ENCODE peak calls at places on chromosome 12, in seven cellular contexts. One of them, this sample, is unnamed.

GRCh38 chr12:82686223-82687019 is at the start of gene TMTC2:
- DNase-seq in uterus: peak; percentile 93
- DNase-seq in body of pancreas: peak; percentile 95
- DNase-seq in tibial nerve: peak; percentile 90
- DNase-seq in breast epithelium: peak; percentile 89
- DNase-seq in left ventricle myocardium inferior: peak; percentile 90
- DNase-seq in mammary epithelial cell: peak; percentile 92
- DNase-seq in this sample: peak; percentile 95

GRCh38 chr12:107328442-107329133 is 235.2 kb upstream of the CRY1 start:
- DNase-seq in uterus: no peak
- DNase-seq in left ventricle myocardium inferior: no peak
- DNase-seq in tibial nerve: no peak
- DNase-seq in breast epithelium: no peak
- DNase-seq in mammary epithelial cell: no peak
- DNase-seq in body of pancreas: no peak
- DNase-seq in this sample: no peak

GRCh38 chr12:2959194-2959507 is at the start of gene TEAD4:
- DNase-seq in breast epithelium: peak; percentile 61
- DNase-seq in mammary epithelial cell: peak; percentile 75
- DNase-seq in body of pancreas: peak; percentile 83
- DNase-seq in uterus: peak; percentile 69
- DNase-seq in tibial nerve: no peak
- DNase-seq in left ventricle myocardium inferior: peak; percentile 68
- DNase-seq in this sample: peak; percentile 82

GRCh38 chr12:12441891-12442461 is 85.1 kb downstream of the BORCS5 start:
- DNase-seq in tibial nerve: no peak
- DNase-seq in body of pancreas: no peak
- DNase-seq in breast epithelium: no peak
- DNase-seq in uterus: no peak
- DNase-seq in mammary epithelial cell: peak; percentile 80
- DNase-seq in left ventricle myocardium inferior: no peak
- DNase-seq in this sample: no peak

GRCh38 chr12:72063073-72063472 is 124.4 kb downstream of the TPH2 start:
- DNase-seq in tibial nerve: no peak
- DNase-seq in body of pancreas: no peak
- DNase-seq in breast epithelium: no peak
- DNase-seq in uterus: no peak
- DNase-seq in left ventricle myocardium inferior: no peak
- DNase-seq in mammary epithelial cell: no peak
- DNase-seq in this sample: no peak

GRCh38 chr12:32312049-32312670 is 87.2 kb upstream of the FGD4 start:
- DNase-seq in mammary epithelial cell: peak; percentile 45
- DNase-seq in uterus: no peak
- DNase-seq in body of pancreas: no peak
- DNase-seq in left ventricle myocardium inferior: no peak
- DNase-seq in breast epithelium: no peak
- DNase-seq in tibial nerve: no peak
- DNase-seq in this sample: peak; percentile 7

GRCh38 chr12:67786086-67786485 is 137.5 kb downstream of the DYRK2 start:
- DNase-seq in breast epithelium: no peak
- DNase-seq in body of pancreas: no peak
- DNase-seq in uterus: no peak
- DNase-seq in mammary epithelial cell: no peak
- DNase-seq in left ventricle myocardium inferior: no peak
- DNase-seq in tibial nerve: no peak
- DNase-seq in this sample: no peak

GRCh38 chr12:14327717-14328116 is 37.8 kb upstream of the ATF7IP start:
- DNase-seq in left ventricle myocardium inferior: no peak
- DNase-seq in uterus: no peak
- DNase-seq in body of pancreas: no peak
- DNase-seq in mammary epithelial cell: no peak
- DNase-seq in breast epithelium: no peak
- DNase-seq in tibial nerve: no peak
- DNase-seq in this sample: no peak

GRCh38 chr12:126055521-126055920 is 990.3 kb downstream of the AACS start:
- DNase-seq in mammary epithelial cell: no peak
- DNase-seq in left ventricle myocardium inferior: no peak
- DNase-seq in tibial nerve: no peak
- DNase-seq in uterus: no peak
- DNase-seq in breast epithelium: no peak
- DNase-seq in body of pancreas: no peak
- DNase-seq in this sample: no peak

GRCh38 chr12:7856516-7856915 is 16.2 kb downstream of the SLC2A14 start:
- DNase-seq in uterus: no peak
- DNase-seq in body of pancreas: no peak
- DNase-seq in left ventricle myocardium inferior: no peak
- DNase-seq in tibial nerve: no peak
- DNase-seq in breast epithelium: no peak
- DNase-seq in mammary epithelial cell: no peak
- DNase-seq in this sample: no peak

GRCh38 chr12:116962783-116963356 is 52.1 kb downstream of the FBXW8 start:
- DNase-seq in body of pancreas: no peak
- DNase-seq in tibial nerve: no peak
- DNase-seq in left ventricle myocardium inferior: no peak
- DNase-seq in uterus: no peak
- DNase-seq in breast epithelium: no peak
- DNase-seq in mammary epithelial cell: no peak
- DNase-seq in this sample: no peak

GRCh38 chr12:99985129-99985570 is 414 bp upstream of the ANKS1B start:
- DNase-seq in uterus: no peak
- DNase-seq in tibial nerve: no peak
- DNase-seq in breast epithelium: no peak
- DNase-seq in body of pancreas: no peak
- DNase-seq in left ventricle myocardium inferior: no peak
- DNase-seq in mammary epithelial cell: peak; percentile 30
- DNase-seq in this sample: no peak
- TF ChIP-seq CTCF in uterus: no peak
- TF ChIP-seq CTCF in tibial nerve: no peak
- TF ChIP-seq CTCF in breast epithelium: no peak
- TF ChIP-seq CTCF in body of pancreas: no peak
- TF ChIP-seq CTCF in left ventricle myocardium inferior: no peak
- TF ChIP-seq CTCF in mammary epithelial cell: no peak
- TF ChIP-seq CTCF in this sample: no peak

GRCh38 chr12:39764944-39765560 is 145.4 kb upstream of the ABCD2 start:
- DNase-seq in tibial nerve: no peak
- DNase-seq in left ventricle myocardium inferior: no peak
- DNase-seq in mammary epithelial cell: peak; percentile 9
- DNase-seq in body of pancreas: no peak
- DNase-seq in uterus: no peak
- DNase-seq in breast epithelium: no peak
- DNase-seq in this sample: no peak
- H3K4me1 ChIP-seq in tibial nerve: no peaks in the 10 kb centered on the region
- H3K4me1 ChIP-seq in left ventricle myocardium inferior: no peaks in the 10 kb centered on the region
- H3K4me1 ChIP-seq in mammary epithelial cell: no peaks in the 10 kb centered on the region
- H3K4me1 ChIP-seq in body of pancreas: no peaks in the 10 kb centered on the region
- H3K4me1 ChIP-seq in uterus: no peaks in the 10 kb centered on the region
- H3K4me1 ChIP-seq in breast epithelium: no peaks in the 10 kb centered on the region
- H3K4me1 ChIP-seq in this sample: no peaks in the 10 kb centered on the region

GRCh38 chr12:93563807-93564538 is 8.5 kb upstream of the SOCS2 start:
- DNase-seq in uterus: no peak
- DNase-seq in left ventricle myocardium inferior: no peak
- DNase-seq in tibial nerve: no peak
- DNase-seq in body of pancreas: peak; percentile 31
- DNase-seq in breast epithelium: peak; percentile 45
- DNase-seq in mammary epithelial cell: peak; percentile 71
- DNase-seq in this sample: no peak
- TF ChIP-seq CTCF in uterus: no peak
- TF ChIP-seq CTCF in left ventricle myocardium inferior: peak; percentile 29
- TF ChIP-seq CTCF in tibial nerve: no peak
- TF ChIP-seq CTCF in body of pancreas: no peak
- TF ChIP-seq CTCF in breast epithelium: no peak
- TF ChIP-seq CTCF in mammary epithelial cell: no peak
- TF ChIP-seq CTCF in this sample: no peak

DNA sequence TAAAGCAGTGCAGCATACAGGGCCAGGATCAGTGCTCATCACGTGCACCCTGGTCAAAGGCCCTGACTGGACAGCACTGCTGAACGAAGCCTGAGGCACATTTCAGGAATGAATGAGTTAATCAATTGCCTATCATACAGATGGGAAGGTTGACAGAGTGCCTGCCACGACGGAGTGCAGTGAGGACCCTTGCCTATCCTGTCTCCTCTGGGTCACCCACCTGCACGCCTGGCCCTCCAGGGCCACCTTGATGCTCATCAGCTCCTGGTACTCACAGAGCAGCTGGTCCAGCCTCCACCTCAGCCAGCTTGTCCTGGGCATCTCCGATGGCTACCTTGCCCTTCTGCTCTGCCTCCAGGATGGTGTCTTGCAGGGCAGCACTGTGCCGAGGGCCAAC is 11.7 kb upstream of the KRT73 start:
- DNase-seq in mammary epithelial cell: no peak
- DNase-seq in tibial nerve: no peak
- DNase-seq in body of pancreas: no peak
- DNase-seq in uterus: no peak
- DNase-seq in left ventricle myocardium inferior: no peak
- DNase-seq in breast epithelium: peak; percentile 13
- DNase-seq in this sample: no peak
- H3K4me1 ChIP-seq in mammary epithelial cell: no peaks in the 10 kb centered on the region
- H3K4me1 ChIP-seq in tibial nerve: no peaks in the 10 kb centered on the region
- H3K4me1 ChIP-seq in body of pancreas: no peaks in the 10 kb centered on the region
- H3K4me1 ChIP-seq in uterus: no peaks in the 10 kb centered on the region
- H3K4me1 ChIP-seq in left ventricle myocardium inferior: peaks cover 4% of the 10 kb centered on the region
- H3K4me1 ChIP-seq in breast epithelium: no peaks in the 10 kb centered on the region
- H3K4me1 ChIP-seq in this sample: no peaks in the 10 kb centered on the region

DNA sequence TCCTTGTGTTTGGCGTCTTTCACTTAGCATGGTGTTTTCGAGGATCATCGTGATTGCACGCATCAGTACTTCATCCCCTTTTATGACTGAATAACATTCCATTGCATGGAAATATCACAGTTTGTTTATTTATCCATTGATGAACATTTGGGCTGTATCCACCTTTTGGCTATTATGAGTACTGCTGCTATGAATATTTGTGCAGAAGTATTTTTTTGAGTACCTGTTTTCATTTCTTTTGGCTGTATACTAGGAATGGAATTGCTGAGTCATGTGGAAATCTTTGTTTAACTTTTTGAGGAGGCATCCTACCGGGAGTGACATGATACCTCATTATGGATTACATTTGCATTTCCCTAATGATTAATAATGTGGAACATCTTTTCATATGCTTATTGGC is 66.4 kb downstream of the WNK1 start:
- DNase-seq in tibial nerve: no peak
- DNase-seq in uterus: no peak
- DNase-seq in mammary epithelial cell: no peak
- DNase-seq in body of pancreas: no peak
- DNase-seq in left ventricle myocardium inferior: no peak
- DNase-seq in breast epithelium: no peak
- DNase-seq in this sample: no peak
- TF ChIP-seq CTCF in tibial nerve: peak; percentile 23
- TF ChIP-seq CTCF in uterus: no peak
- TF ChIP-seq CTCF in mammary epithelial cell: peak; percentile 15
- TF ChIP-seq CTCF in body of pancreas: no peak
- TF ChIP-seq CTCF in left ventricle myocardium inferior: peak; percentile 24
- TF ChIP-seq CTCF in breast epithelium: no peak
- TF ChIP-seq CTCF in this sample: no peak

GRCh38 chr12:132940071-132940719 is 15.9 kb downstream of the ZNF605 start:
- DNase-seq in left ventricle myocardium inferior: no peak
- DNase-seq in mammary epithelial cell: no peak
- DNase-seq in breast epithelium: no peak
- DNase-seq in uterus: no peak
- DNase-seq in tibial nerve: no peak
- DNase-seq in body of pancreas: no peak
- DNase-seq in this sample: no peak
- H3K4me1 ChIP-seq in left ventricle myocardium inferior: no peaks in the 10 kb centered on the region
- H3K4me1 ChIP-seq in mammary epithelial cell: no peaks in the 10 kb centered on the region
- H3K4me1 ChIP-seq in breast epithelium: no peaks in the 10 kb centered on the region
- H3K4me1 ChIP-seq in uterus: no peaks in the 10 kb centered on the region
- H3K4me1 ChIP-seq in tibial nerve: no peaks in the 10 kb centered on the region
- H3K4me1 ChIP-seq in body of pancreas: no peaks in the 10 kb centered on the region
- H3K4me1 ChIP-seq in this sample: no peaks in the 10 kb centered on the region